ENCODE peak calls at places on chromosomes 12 and 14, in seven cellular contexts. R is caudate nucleus, Z is left lobe of liver, W is NCI-H1092, U is NCI-H526, A is ecto neural progenitor cell, Q is NCI-H1105 treated with DMSO at 0.1 percent for 48 hours. B is an unnamed sample.

GRCh38 chr12:127245437-127245836 is 1021.5 kb upstream of the TMEM132C start:
- DNase-seq in R (no peak), Z (no peak), W (no peak), U (no peak), A (no peak), Q (no peak), B (no peak)

GRCh38 chr12:6215932-6216494 is 15.8 kb downstream of the CD9 start:
- DNase-seq in R (peak; percentile 47), Z (no peak), W (no peak), U (no peak), A (no peak), Q (peak; percentile 45), B (peak; percentile 97)

GRCh38 chr12:124927325-124928094 is 13.1 kb upstream of the UBC start:
- DNase-seq in R (no peak), Z (peak; percentile 90), W (no peak), U (no peak), A (peak; percentile 100), Q (no peak), B (peak; percentile 97)

GRCh38 chr12:131863711-131864396 is 30.6 kb upstream of the ULK1 start:
- DNase-seq in R (no peak), Z (no peak), W (no peak), U (no peak), A (peak; percentile 48), Q (no peak), B (no peak)

GRCh38 chr14:104229621-104230041 is 91.2 kb downstream of the KIF26A start:
- DNase-seq in R (no peak), Z (no peak), W (peak; percentile 35), U (no peak), A (no peak), Q (no peak), B (no peak)

GRCh38 chr14:89813485-89814080 is 140.9 kb downstream of the EFCAB11 start:
- DNase-seq in R (no peak), Z (no peak), W (no peak), U (no peak), A (no peak), Q (no peak), B (peak; percentile 82)

GRCh38 chr14:45716506-45716905 is 463.5 kb upstream of the MIS18BP1 start:
- DNase-seq in R (no peak), Z (no peak), W (no peak), U (no peak), A (no peak), Q (peak; percentile 28), B (no peak)

GRCh38 chr14:24155100-24155499 is 6.0 kb upstream of the IRF9 start:
- DNase-seq in R (no peak), Z (no peak), W (no peak), U (no peak), A (no peak), Q (no peak), B (no peak)

GRCh38 chr14:101491841-101492240 is 69.5 kb upstream of the DIO3 start:
- DNase-seq in R (no peak), Z (peak; percentile 10), W (no peak), U (no peak), A (peak; percentile 24), Q (no peak), B (peak; percentile 35)

GRCh38 chr12:16347391-16348298 is at the start of gene MGST1:
- DNase-seq in R (peak; percentile 18), Z (peak; percentile 94), W (no peak), U (no peak), A (peak; percentile 92), Q (peak; percentile 47), B (peak; percentile 67)

GRCh38 chr14:54625158-54625557 is 58.2 kb downstream of the SAMD4A start:
- DNase-seq in R (no peak), Z (no peak), W (no peak), U (no peak), A (no peak), Q (no peak), B (no peak)

GRCh38 chr14:68399971-68400370 is 392.9 kb downstream of the ZFP36L1 start:
- DNase-seq in R (no peak), Z (no peak), W (no peak), U (no peak), A (no peak), Q (no peak), B (no peak)

GRCh38 chr12:15629108-15629507 is 160.1 kb downstream of the EPS8 start:
- DNase-seq in R (no peak), Z (peak; percentile 63), W (no peak), U (peak; percentile 77), A (peak; percentile 67), Q (no peak), B (peak; percentile 35)

GRCh38 chr12:95611676-95612309 is 60.5 kb upstream of the USP44 start:
- DNase-seq in R (no peak), Z (no peak), W (no peak), U (peak; percentile 54), A (no peak), Q (peak; percentile 88), B (no peak)

GRCh38 chr12:83476695-83477094 is 790.0 kb downstream of the TMTC2 start:
- DNase-seq in R (no peak), Z (no peak), W (no peak), U (no peak), A (no peak), Q (no peak), B (no peak)

GRCh38 chr14:64760146-64760755 is 56.0 kb downstream of the PLEKHG3 start:
- DNase-seq in R (no peak), Z (peak; percentile 71), W (peak; percentile 20), U (no peak), A (peak; percentile 80), Q (no peak), B (no peak)

GRCh38 chr14:99354166-99354875 is 82.3 kb upstream of the BCL11B start:
- DNase-seq in R (no peak), Z (no peak), W (no peak), U (no peak), A (no peak), Q (no peak), B (no peak)

GRCh38 chr12:96177013-96177412 is 17.2 kb upstream of the ELK3 start:
- DNase-seq in R (no peak), Z (no peak), W (no peak), U (no peak), A (no peak), Q (no peak), B (no peak)

GRCh38 chr14:101195309-101195724 is 291.8 kb upstream of the RTL1 start:
- DNase-seq in R (no peak), Z (peak; percentile 16), W (no peak), U (no peak), A (peak; percentile 41), Q (no peak), B (no peak)

GRCh38 chr12:124774462-124775167 is 89.0 kb downstream of the SCARB1 start:
- DNase-seq in R (peak; percentile 31), Z (no peak), W (no peak), U (no peak), A (no peak), Q (no peak), B (no peak)

GRCh38 chr12:77841467-77842054 is 10.9 kb downstream of the NAV3 start:
- DNase-seq in R (no peak), Z (no peak), W (no peak), U (no peak), A (no peak), Q (no peak), B (no peak)

GRCh38 chr12:65929641-65930040 is 105.4 kb downstream of the HMGA2 start:
- DNase-seq in R (no peak), Z (no peak), W (no peak), U (no peak), A (no peak), Q (no peak), B (no peak)

GRCh38 chr14:97456958-97457357 is 659.8 kb downstream of the VRK1 start:
- DNase-seq in R (no peak), Z (no peak), W (no peak), U (no peak), A (no peak), Q (no peak), B (no peak)

GRCh38 chr14:103281496-103282231 is 52.4 kb upstream of the EIF5 start:
- DNase-seq in R (no peak), Z (peak; percentile 56), W (no peak), U (peak; percentile 70), A (peak; percentile 61), Q (no peak), B (no peak)

GRCh38 chr14:99075771-99076370 is 196.1 kb downstream of the BCL11B start:
- DNase-seq in R (no peak), Z (no peak), W (no peak), U (no peak), A (no peak), Q (no peak), B (no peak)

GRCh38 chr12:109760031-109760929 is 46.7 kb downstream of the FAM222A start:
- DNase-seq in R (no peak), Z (peak; percentile 86), W (peak; percentile 35), U (no peak), A (peak; percentile 45), Q (no peak), B (peak; percentile 53)

GRCh38 chr12:115322275-115322674 is 638.3 kb upstream of the TBX3 start:
- DNase-seq in R (no peak), Z (no peak), W (no peak), U (no peak), A (no peak), Q (no peak), B (no peak)

GRCh38 chr12:121626853-121627623 is 708 bp downstream of the ORAI1 start:
- DNase-seq in R (no peak), Z (peak; percentile 67), W (peak; percentile 8), U (peak; percentile 36), A (no peak), Q (peak; percentile 44), B (peak; percentile 24)

GRCh38 chr12:30015661-30016060 is 231.9 kb upstream of the TMTC1 start:
- DNase-seq in R (no peak), Z (no peak), W (no peak), U (no peak), A (no peak), Q (no peak), B (no peak)

GRCh38 chr14:25150934-25151790 is 101.2 kb upstream of the STXBP6 start:
- DNase-seq in R (no peak), Z (no peak), W (peak; percentile 46), U (no peak), A (no peak), Q (peak; percentile 76), B (no peak)

GRCh38 chr14:58693048-58693447 is 55.3 kb downstream of the DACT1 start:
- DNase-seq in R (no peak), Z (no peak), W (no peak), U (no peak), A (no peak), Q (peak; percentile 23), B (no peak)

GRCh38 chr14:81903477-81903876 is 369.8 kb upstream of the SEL1L start:
- DNase-seq in R (no peak), Z (no peak), W (no peak), U (no peak), A (no peak), Q (no peak), B (no peak)

GRCh38 chr12:46579474-46579873 is 206.9 kb upstream of the SLC38A2 start:
- DNase-seq in R (no peak), Z (no peak), W (no peak), U (no peak), A (no peak), Q (no peak), B (no peak)

GRCh38 chr14:40119321-40119720 is 687.1 kb upstream of the FBXO33 start:
- DNase-seq in R (no peak), Z (no peak), W (no peak), U (no peak), A (no peak), Q (no peak), B (no peak)

GRCh38 chr12:114668151-114668891 is 15.7 kb downstream of the TBX3 start:
- DNase-seq in R (peak; percentile 7), Z (peak; percentile 91), W (peak; percentile 61), U (peak; percentile 95), A (peak; percentile 90), Q (peak; percentile 95), B (no peak)